ENCODE peak calls at places on chromosomes 6 and 20, in five cellular contexts. B is HuH-7; O is cardiac fibroblast; J is activated CD4-positive, alpha-beta T cell treated with anti-CD3 and anti-CD28 coated beads, Interleukin-2, amount 10 ng/mL, durations not matched to agents 7 days and 5 days; Y is NCI-H1092. G is an unnamed sample.

GRCh38 chr6:157683707-157684106 is 139.3 kb upstream of the SNX9 start:
- DNase-seq in B (no peak), Y (no peak), O (no peak), J (no peak), G (no peak)

GRCh38 chr6:78594667-78595051 is 272.7 kb upstream of the IRAK1BP1 start:
- DNase-seq in O (no peak), B (no peak), Y (no peak), J (no peak), G (no peak)

GRCh38 chr6:46638650-46639049 is 14.0 kb downstream of the CYP39A1 start:
- DNase-seq in J (no peak), O (no peak), Y (no peak), B (no peak), G (no peak)

GRCh38 chr6:131657630-131658111 is 20.6 kb downstream of the ENPP3 start:
- DNase-seq in B (no peak), Y (no peak), O (peak), J (no peak), G (no peak)

GRCh38 chr20:3911956-3912355 is 22.8 kb downstream of the PANK2 start:
- DNase-seq in Y (no peak), J (no peak), O (no peak), B (no peak), G (no peak)

GRCh38 chr6:81933648-81934047 is 181.2 kb upstream of the TENT5A start:
- DNase-seq in Y (no peak), J (no peak), B (no peak), O (no peak), G (no peak)

GRCh38 chr6:156068870-156069269 is 613.2 kb upstream of the NOX3 start:
- DNase-seq in Y (no peak), O (no peak), J (no peak), B (no peak), G (peak)

GRCh38 chr20:63847374-63848002 is 13.8 kb upstream of the ABHD16B start:
- DNase-seq in B (no peak), Y (no peak), O (peak), J (no peak), G (peak)

GRCh38 chr6:33837971-33838665 is 34.3 kb upstream of the MLN start:
- DNase-seq in O (peak), B (no peak), J (no peak), Y (no peak), G (no peak)

GRCh38 chr6:105227292-105227628 is 47.4 kb upstream of the POPDC3 start:
- DNase-seq in B (no peak), Y (no peak), O (no peak), J (no peak), G (no peak)

GRCh38 chr6:153538491-153538890 is 407.4 kb upstream of the RGS17 start:
- DNase-seq in B (no peak), J (no peak), O (no peak), Y (no peak), G (no peak)

GRCh38 chr6:157611406-157611805 is 211.6 kb upstream of the SNX9 start:
- DNase-seq in J (no peak), Y (no peak), B (no peak), O (no peak), G (no peak)

GRCh38 chr6:32432050-32432450 is 7.6 kb upstream of the HLA-DRA start:
- DNase-seq in B (no peak), J (no peak), Y (no peak), O (peak), G (peak)

GRCh38 chr6:154653385-154653784 is 79.8 kb upstream of the SCAF8 start:
- DNase-seq in B (no peak), J (no peak), Y (no peak), O (peak), G (no peak)

GRCh38 chr6:105849741-105850140 is 236.4 kb upstream of the PRDM1 start:
- DNase-seq in Y (no peak), J (no peak), O (no peak), B (no peak), G (no peak)

GRCh38 chr20:7695622-7696021 is 244.6 kb downstream of the HAO1 start:
- DNase-seq in O (no peak), J (no peak), B (no peak), Y (no peak), G (no peak)

GRCh38 chr20:2693996-2694471 is 1.5 kb downstream of the EBF4 start:
- DNase-seq in J (no peak), Y (no peak), B (peak), O (no peak), G (peak)

GRCh38 chr6:152161501-152161900 is 354.0 kb downstream of the ESR1 start:
- DNase-seq in Y (no peak), B (no peak), O (peak), J (no peak), G (peak)

GRCh38 chr20:7195704-7196103 is 428.2 kb downstream of the BMP2 start:
- DNase-seq in J (no peak), O (peak), B (no peak), Y (no peak), G (peak)

GRCh38 chr6:101396552-101397173 is 3.2 kb downstream of the GRIK2 start:
- DNase-seq in Y (no peak), B (peak), O (peak), J (peak), G (peak)

GRCh38 chr20:46784450-46785127 is 75.1 kb downstream of the SLC2A10 start:
- DNase-seq in Y (no peak), O (peak), J (no peak), B (no peak), G (no peak)

GRCh38 chr6:106557837-106558236 is 71.5 kb downstream of the RTN4IP1 start:
- DNase-seq in O (peak), Y (no peak), B (no peak), J (no peak), G (no peak)

GRCh38 chr6:44339763-44340625 is 2.5 kb upstream of the SPATS1 start:
- DNase-seq in J (no peak), B (no peak), Y (no peak), O (no peak), G (no peak)

GRCh38 chr6:119182404-119182803 is 103.9 kb upstream of the FAM184A start:
- DNase-seq in B (no peak), O (no peak), Y (no peak), J (no peak), G (no peak)

GRCh38 chr6:129766959-129767728 is 57.2 kb upstream of the ARHGAP18 start:
- DNase-seq in Y (peak), J (peak), B (peak), O (peak), G (peak)

GRCh38 chr6:39320370-39320984 is 2.0 kb downstream of the KCNK16 start:
- DNase-seq in J (no peak), B (no peak), O (no peak), Y (no peak), G (no peak)

GRCh38 chr20:23023621-23024187 is 11.4 kb upstream of the SSTR4 start:
- DNase-seq in O (no peak), J (no peak), B (no peak), Y (no peak), G (no peak)

GRCh38 chr6:52929321-52930164 is 20.0 kb upstream of the GSTA3 start:
- DNase-seq in B (no peak), Y (no peak), J (no peak), O (peak), G (peak)

GRCh38 chr6:3283641-3284435 is 25.1 kb downstream of the PSMG4 start:
- DNase-seq in O (no peak), J (no peak), Y (no peak), B (no peak), G (no peak)

GRCh38 chr6:2839195-2839981 is 2.3 kb downstream of the SERPINB1 start:
- DNase-seq in J (no peak), O (peak), Y (no peak), B (peak), G (peak)

GRCh38 chr6:167424060-167424673 is 99.3 kb downstream of the TTLL2 start:
- DNase-seq in J (no peak), O (no peak), B (peak), Y (no peak), G (no peak)